ENCODE peak calls at places on chromosomes 1 and 21, in eight cellular contexts. T is SJSA1, L is transverse colon, Y is IMR-90, W is H1, V is GM23338, M is aorta, K is pancreas. S is an unnamed sample. For H3K4me1, the result is how much of the 10 kb centered on the place peaks cover.

GRCh38 chr1:103461171-103462105 is 64.1 kb upstream of the RNPC3 start:
- DNase-seq in K (no peak), V (peak), T (no peak), M (no peak), Y (peak), L (no peak), W (no peak), S (no peak)

GRCh38 chr1:201144701-201145100 is 9.6 kb downstream of the TMEM9 start:
- DNase-seq in K (no peak), M (no peak), L (no peak), V (no peak), W (no peak), T (no peak), Y (no peak), S (no peak)

GRCh38 chr1:19872190-19872589 is 10.0 kb upstream of the OTUD3 start:
- DNase-seq in L (peak), M (no peak), V (no peak), T (no peak), W (no peak), K (peak), Y (no peak), S (no peak)

GRCh38 chr21:28822064-28822402 is 170.6 kb downstream of the LTN1 start:
- DNase-seq in K (no peak), V (no peak), T (no peak), W (no peak), Y (no peak), M (no peak), L (no peak), S (no peak)

GRCh38 chr1:5975133-5975880 is 16.9 kb downstream of the NPHP4 start:
- DNase-seq in M (peak), K (peak), Y (peak), L (peak), W (peak), T (no peak), V (peak), S (peak)

GRCh38 chr21:20024727-20025126 is 973.5 kb upstream of the NCAM2 start:
- DNase-seq in T (no peak), M (no peak), L (no peak), Y (no peak), K (no peak), W (no peak), V (no peak), S (no peak)

GRCh38 chr21:19353271-19353670 is 949.7 kb upstream of the TMPRSS15 start:
- DNase-seq in W (no peak), V (peak), T (no peak), K (no peak), M (no peak), Y (no peak), L (no peak), S (no peak)

GRCh38 chr1:174191255-174191906 is 32.1 kb downstream of the RABGAP1L start:
- DNase-seq in Y (peak), W (no peak), M (no peak), T (no peak), K (no peak), L (no peak), V (no peak), S (no peak)

GRCh38 chr1:153396461-153396860 is 5.6 kb upstream of the S100A8 start:
- DNase-seq in W (peak), K (no peak), V (no peak), L (no peak), M (no peak), T (no peak), Y (no peak), S (no peak)

GRCh38 chr1:165910764-165911421 is 83.5 kb downstream of the UCK2 start:
- DNase-seq in M (peak), Y (no peak), T (no peak), W (no peak), K (peak), L (peak), V (no peak), S (no peak)

GRCh38 chr21:34012640-34013039 is 60.7 kb upstream of the MRPS6 start:
- DNase-seq in W (no peak), K (no peak), V (no peak), L (no peak), Y (no peak), M (no peak), T (no peak), S (no peak)

GRCh38 chr1:21935393-21935804 is 1.7 kb downstream of the HSPG2 start:
- DNase-seq in W (no peak), M (no peak), T (no peak), L (no peak), V (no peak), Y (peak), K (no peak), S (no peak)

GRCh38 chr1:5793516-5793915 is 198.7 kb downstream of the NPHP4 start:
- DNase-seq in V (no peak), Y (no peak), K (peak), W (no peak), L (no peak), M (no peak), T (no peak), S (no peak)

GRCh38 chr1:46166521-46167462 is 8.1 kb upstream of the TSPAN1 start:
- DNase-seq in L (no peak), K (no peak), W (peak), Y (no peak), M (peak), T (no peak), V (peak), S (peak)

GRCh38 chr21:35579520-35580293 is 480.6 kb downstream of the SETD4 start:
- DNase-seq in W (no peak), V (no peak), L (no peak), K (no peak), M (no peak), T (no peak), Y (peak), S (no peak)

GRCh38 chr1:19006000-19006399 is 49.5 kb upstream of the IFFO2 start:
- DNase-seq in W (no peak), M (no peak), Y (no peak), K (no peak), V (peak), T (no peak), L (no peak), S (no peak)

GRCh38 chr1:5704785-5705514 is 287.3 kb downstream of the NPHP4 start:
- DNase-seq in K (no peak), L (no peak), M (no peak), V (no peak), W (no peak), T (no peak), Y (no peak), S (no peak)

GRCh38 chr1:156816561-156817328 is at the start of gene SH2D2A:
- DNase-seq in W (no peak), K (no peak), M (peak), L (peak), Y (peak), V (no peak), T (no peak), S (peak)

GRCh38 chr1:110786802-110787327 is 86.1 kb upstream of the CD53 start:
- DNase-seq in Y (no peak), M (no peak), K (no peak), L (no peak), T (no peak), V (no peak), W (no peak), S (no peak)

GRCh38 chr1:110785055-110785454 is 87.9 kb upstream of the CD53 start:
- DNase-seq in K (no peak), M (no peak), V (no peak), W (no peak), T (no peak), Y (no peak), L (no peak), S (no peak)

GRCh38 chr1:110787328-110788071 is 85.4 kb upstream of the CD53 start:
- DNase-seq in M (no peak), Y (no peak), L (peak), K (no peak), V (no peak), T (no peak), W (no peak), S (no peak)

GRCh38 chr1:110783292-110783918 is 89.5 kb upstream of the CD53 start:
- DNase-seq in W (peak), Y (peak), V (peak), M (no peak), L (peak), T (no peak), K (peak), S (peak)

DNA sequence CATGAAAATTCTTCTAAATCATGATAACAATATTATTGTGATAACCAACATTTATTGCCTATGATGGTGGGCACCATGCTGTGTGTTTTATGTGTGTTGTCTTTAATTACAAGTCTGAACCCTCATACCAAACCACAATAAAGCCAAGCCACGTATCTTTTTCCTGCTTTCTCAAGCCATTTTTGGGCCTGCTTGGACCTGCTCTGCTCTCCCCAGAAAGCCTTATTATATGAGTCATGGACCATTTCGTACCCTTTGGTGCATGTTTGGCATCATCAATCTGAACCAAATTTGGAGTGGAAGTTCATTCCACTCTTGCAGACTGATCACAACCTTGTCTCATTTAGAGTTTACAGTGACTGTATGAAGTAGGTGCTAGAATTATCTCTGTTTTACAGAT is 87.3 kb upstream of the CD53 start:
- DNase-seq in W (no peak), L (no peak), K (no peak), T (no peak), V (no peak), M (no peak), Y (no peak), S (no peak)
- H3K4me1 ChIP-seq in W (under half), L (under half), K (under half), T (under half), V (under half), M (under half), Y (under half), S (under half)

GRCh38 chr1:232473319-232473718 is 156.6 kb downstream of the SIPA1L2 start:
- DNase-seq in Y (peak), T (no peak), K (no peak), M (no peak), L (no peak), V (peak), W (no peak), S (no peak)
- H3K27ac ChIP-seq in Y (peak), T (peak), K (no peak), M (peak), L (no peak), V (peak), W (no peak), S (no peak)

GRCh38 chr21:45136927-45137611 is 62.7 kb downstream of the ADARB1 start:
- DNase-seq in L (peak), T (peak), W (peak), M (peak), V (peak), Y (peak), K (peak), S (peak)
- H3K4me1 ChIP-seq in L (under half), T (under half), W (under half), M (under half), V (under half), Y (under half), K (under half), S (under half)

DNA sequence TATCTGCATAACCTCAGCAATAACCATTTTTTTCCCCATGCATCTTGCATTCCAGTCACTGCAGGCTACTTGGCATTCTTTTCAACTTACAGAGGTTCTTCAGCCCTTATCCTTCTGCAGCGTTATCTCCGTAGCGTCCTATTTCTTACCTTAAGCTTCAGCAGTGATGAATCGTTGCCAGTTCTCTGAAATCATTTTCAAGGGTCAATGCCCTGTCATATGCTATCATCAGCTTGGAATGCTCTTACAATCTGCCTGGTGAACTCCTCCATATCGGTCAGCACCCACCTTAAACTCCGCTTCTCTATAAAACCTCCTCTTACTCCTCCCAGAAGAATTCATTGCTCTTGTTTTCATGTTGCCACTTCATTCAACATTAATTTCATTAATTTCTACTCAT is 105.1 kb upstream of the DPH5 start:
- DNase-seq in T (no peak), W (no peak), L (no peak), V (no peak), Y (peak), K (no peak), M (no peak), S (no peak)
- H3K27ac ChIP-seq in T (no peak), W (no peak), L (no peak), V (no peak), Y (no peak), K (no peak), M (no peak), S (no peak)

GRCh38 chr1:202160377-202160940 is at the start of gene PTPN7:
- DNase-seq in M (no peak), T (no peak), L (peak), V (no peak), W (no peak), Y (no peak), K (no peak), S (no peak)

GRCh38 chr1:202162418-202163280 is 2.2 kb upstream of the PTPN7 start:
- DNase-seq in L (no peak), K (no peak), T (no peak), Y (no peak), M (no peak), W (no peak), V (no peak), S (no peak)

GRCh38 chr1:202163281-202164270 is 3.2 kb upstream of the PTPN7 start:
- DNase-seq in W (no peak), T (no peak), V (no peak), L (no peak), Y (no peak), M (no peak), K (no peak), S (no peak)

GRCh38 chr1:202161151-202162048 is 998 bp upstream of the PTPN7 start:
- DNase-seq in T (no peak), M (no peak), Y (no peak), W (no peak), V (no peak), K (no peak), L (no peak), S (no peak)

DNA sequence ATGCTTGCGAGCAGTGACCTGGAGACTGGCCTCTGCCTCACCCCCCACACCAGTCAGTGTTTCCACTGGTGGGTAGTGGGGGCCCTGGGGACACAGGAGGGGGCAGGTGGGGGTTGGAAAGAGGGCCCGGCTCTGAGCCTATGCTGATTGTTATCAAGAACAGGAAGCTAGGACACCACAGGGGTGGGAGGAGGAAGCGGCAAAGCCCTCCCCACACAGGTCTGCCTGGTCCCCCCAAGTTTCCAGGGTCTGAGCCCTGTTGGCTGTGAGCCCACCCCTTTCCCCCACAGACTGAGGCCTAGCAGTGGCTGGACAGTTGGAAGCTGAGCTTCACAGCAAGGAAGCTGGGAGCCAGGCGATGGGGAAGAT is 1.6 kb upstream of the PTPN7 start:
- DNase-seq in K (no peak), V (no peak), T (no peak), M (no peak), Y (no peak), W (no peak), L (peak), S (no peak)
- H3K4me1 ChIP-seq in K (under half), V (under half), T (under half), M (under half), Y (under half), W (under half), L (under half), S (under half)

GRCh38 chr1:40787733-40788560 is 4.4 kb downstream of the KCNQ4 start:
- DNase-seq in K (no peak), V (no peak), Y (no peak), L (no peak), W (no peak), M (no peak), T (no peak), S (no peak)

GRCh38 chr1:40788561-40789341 is 5.2 kb downstream of the KCNQ4 start:
- DNase-seq in K (no peak), L (no peak), M (no peak), Y (no peak), T (no peak), W (no peak), V (no peak), S (no peak)

GRCh38 chr1:40789342-40789598 is 5.7 kb downstream of the KCNQ4 start:
- DNase-seq in W (no peak), L (no peak), M (no peak), Y (no peak), K (no peak), T (no peak), V (no peak), S (no peak)

GRCh38 chr1:40792036-40792435 is 8.4 kb downstream of the KCNQ4 start:
- DNase-seq in Y (no peak), T (no peak), V (no peak), M (no peak), W (no peak), K (no peak), L (no peak), S (no peak)

DNA sequence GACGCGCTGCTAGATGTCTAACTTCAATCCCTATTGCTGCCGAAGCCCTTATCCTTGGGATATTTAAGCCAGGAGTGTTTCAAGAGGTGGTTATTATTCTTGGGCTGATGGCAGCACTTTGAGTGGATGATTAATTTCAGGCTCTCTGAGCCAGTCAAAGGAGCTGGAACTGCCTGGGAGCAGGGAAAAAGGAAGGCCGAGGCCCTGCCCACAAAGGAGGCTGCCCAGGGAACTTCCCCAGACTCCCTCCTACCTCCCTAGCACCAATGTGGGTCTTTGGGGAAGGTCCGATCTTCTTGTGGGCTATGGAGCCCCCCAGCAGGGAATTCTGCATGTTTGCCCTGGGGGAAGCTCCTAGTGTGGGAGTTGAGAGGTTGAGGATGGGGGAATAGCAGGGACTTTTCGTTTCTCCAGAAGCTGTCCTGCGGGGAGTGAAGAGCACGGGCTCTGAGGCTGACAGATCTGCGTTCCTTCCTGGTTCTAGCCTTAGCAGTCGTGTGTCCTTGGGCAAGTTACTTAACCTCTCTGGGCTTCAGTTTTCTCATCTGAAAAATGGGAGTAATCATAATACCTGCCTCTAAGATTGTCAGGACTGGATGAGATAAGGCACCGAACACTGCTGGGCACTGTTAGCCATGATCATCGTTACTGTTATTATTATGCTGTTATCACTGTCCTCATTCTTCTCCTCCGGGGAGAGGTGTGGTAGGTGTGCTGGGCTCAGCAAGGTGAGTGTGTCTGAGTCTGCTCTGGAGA is 6.3 kb downstream of the KCNQ4 start:
- DNase-seq in Y (no peak), M (no peak), K (no peak), L (no peak), W (no peak), T (no peak), V (no peak), S (no peak)
- H3K27ac ChIP-seq in Y (no peak), M (no peak), K (no peak), L (no peak), W (no peak), T (no peak), V (no peak), S (no peak)

GRCh38 chr1:209421186-209421585 is 162.3 kb upstream of the CAMK1G start:
- DNase-seq in W (no peak), L (no peak), K (no peak), Y (no peak), M (no peak), T (no peak), V (no peak), S (no peak)
- H3K4me1 ChIP-seq in W (under half), L (under half), K (under half), Y (under half), M (under half), T (under half), V (under half), S (under half)

GRCh38 chr1:215114154-215114933 is 31.8 kb downstream of the KCNK2 start:
- DNase-seq in L (no peak), Y (peak), V (no peak), K (no peak), T (no peak), W (no peak), M (no peak), S (no peak)
- H3K27ac ChIP-seq in L (no peak), Y (no peak), V (no peak), K (no peak), T (no peak), W (no peak), M (no peak), S (no peak)

GRCh38 chr1:203657735-203658134 is 31.1 kb downstream of the ATP2B4 start:
- DNase-seq in V (no peak), Y (no peak), W (no peak), K (no peak), L (no peak), M (no peak), T (no peak), S (no peak)
- H3K4me1 ChIP-seq in V (under half), Y (under half), W (under half), K (under half), L (under half), M (under half), T (under half), S (under half)

GRCh38 chr1:109819906-109820305 is 56.2 kb upstream of the EPS8L3 start:
- DNase-seq in K (no peak), M (no peak), V (no peak), W (no peak), T (peak), Y (no peak), L (no peak), S (no peak)
- H3K27ac ChIP-seq in K (no peak), M (no peak), V (no peak), W (no peak), T (no peak), Y (no peak), L (no peak), S (no peak)

S was measured in thyroid gland.